ENCODE peak calls at places on chromosomes 12 and 14, in five cellular contexts. One of them, this sample, is unnamed. For H3K4me1 and H3K9me3, the result is how much of the 10 kb centered on the place peaks cover.

GRCh38 chr14:64970041-64970440 is 2.1 kb downstream of the RAB15 start:
- DNase-seq in Peyer's patch: no peak
- DNase-seq in right lobe of liver: no peak
- DNase-seq in OCI-LY7: no peak
- DNase-seq in GM23248: no peak
- DNase-seq in this sample: no peak

GRCh38 chr12:128729628-128730121 is 94.1 kb downstream of the SLC15A4 start:
- DNase-seq in Peyer's patch: no peak
- DNase-seq in OCI-LY7: no peak
- DNase-seq in GM23248: peak
- DNase-seq in right lobe of liver: no peak
- DNase-seq in this sample: no peak

GRCh38 chr12:54021432-54022013 is 6.7 kb upstream of the HOXC6 start:
- DNase-seq in right lobe of liver: no peak
- DNase-seq in OCI-LY7: peak
- DNase-seq in Peyer's patch: no peak
- DNase-seq in GM23248: peak
- DNase-seq in this sample: no peak

GRCh38 chr12:6790496-6791150 is 1.3 kb downstream of the CD4 start:
- DNase-seq in OCI-LY7: no peak
- DNase-seq in Peyer's patch: no peak
- DNase-seq in right lobe of liver: no peak
- DNase-seq in GM23248: no peak
- DNase-seq in this sample: no peak

GRCh38 chr14:77039285-77040058 is 11.0 kb upstream of the IRF2BPL start:
- DNase-seq in right lobe of liver: no peak
- DNase-seq in GM23248: peak
- DNase-seq in OCI-LY7: peak
- DNase-seq in Peyer's patch: no peak
- DNase-seq in this sample: no peak

GRCh38 chr14:92471919-92472318 is 41.7 kb upstream of the RIN3 start:
- DNase-seq in Peyer's patch: no peak
- DNase-seq in GM23248: peak
- DNase-seq in right lobe of liver: no peak
- DNase-seq in OCI-LY7: no peak
- DNase-seq in this sample: no peak

GRCh38 chr12:120961604-120962486 is 16.5 kb upstream of the HNF1A start:
- DNase-seq in GM23248: no peak
- DNase-seq in Peyer's patch: no peak
- DNase-seq in OCI-LY7: no peak
- DNase-seq in right lobe of liver: peak
- DNase-seq in this sample: no peak

GRCh38 chr14:72781476-72782181 is 112.3 kb downstream of the DPF3 start:
- DNase-seq in OCI-LY7: no peak
- DNase-seq in right lobe of liver: no peak
- DNase-seq in Peyer's patch: no peak
- DNase-seq in GM23248: peak
- DNase-seq in this sample: no peak

GRCh38 chr12:95574030-95574429 is 22.8 kb upstream of the USP44 start:
- DNase-seq in OCI-LY7: peak
- DNase-seq in Peyer's patch: peak
- DNase-seq in right lobe of liver: no peak
- DNase-seq in GM23248: no peak
- DNase-seq in this sample: no peak

GRCh38 chr14:23469906-23470403 is 452 bp downstream of the NGDN start:
- DNase-seq in GM23248: peak
- DNase-seq in right lobe of liver: no peak
- DNase-seq in OCI-LY7: no peak
- DNase-seq in Peyer's patch: no peak
- DNase-seq in this sample: no peak

GRCh38 chr14:58297412-58297761 is 968 bp upstream of the ARID4A start:
- DNase-seq in GM23248: peak
- DNase-seq in right lobe of liver: no peak
- DNase-seq in OCI-LY7: no peak
- DNase-seq in Peyer's patch: no peak
- DNase-seq in this sample: no peak

GRCh38 chr14:91403069-91403600 is 14.5 kb downstream of the CCDC88C start:
- DNase-seq in GM23248: no peak
- DNase-seq in OCI-LY7: no peak
- DNase-seq in Peyer's patch: no peak
- DNase-seq in right lobe of liver: no peak
- DNase-seq in this sample: no peak

GRCh38 chr12:9076733-9077575 is 38.8 kb downstream of the A2M start:
- DNase-seq in GM23248: no peak
- DNase-seq in OCI-LY7: no peak
- DNase-seq in right lobe of liver: no peak
- DNase-seq in Peyer's patch: no peak
- DNase-seq in this sample: no peak

GRCh38 chr12:95318071-95318545 is 100.5 kb downstream of the VEZT start:
- DNase-seq in Peyer's patch: no peak
- DNase-seq in right lobe of liver: no peak
- DNase-seq in GM23248: peak
- DNase-seq in OCI-LY7: no peak
- DNase-seq in this sample: no peak

GRCh38 chr14:88463318-88463717 is 77.9 kb downstream of the SPATA7 start:
- DNase-seq in right lobe of liver: no peak
- DNase-seq in GM23248: peak
- DNase-seq in Peyer's patch: no peak
- DNase-seq in OCI-LY7: peak
- DNase-seq in this sample: no peak

GRCh38 chr12:46212108-46212982 is 56.5 kb downstream of the SLC38A1 start:
- DNase-seq in right lobe of liver: no peak
- DNase-seq in OCI-LY7: no peak
- DNase-seq in GM23248: peak
- DNase-seq in Peyer's patch: no peak
- DNase-seq in this sample: no peak

GRCh38 chr12:46208370-46208769 is 60.5 kb downstream of the SLC38A1 start:
- DNase-seq in right lobe of liver: no peak
- DNase-seq in OCI-LY7: no peak
- DNase-seq in GM23248: no peak
- DNase-seq in Peyer's patch: no peak
- DNase-seq in this sample: no peak

GRCh38 chr12:46209165-46209564 is 59.7 kb downstream of the SLC38A1 start:
- DNase-seq in Peyer's patch: no peak
- DNase-seq in GM23248: peak
- DNase-seq in OCI-LY7: no peak
- DNase-seq in right lobe of liver: no peak
- DNase-seq in this sample: no peak

GRCh38 chr12:46210835-46211439 is 57.9 kb downstream of the SLC38A1 start:
- DNase-seq in GM23248: no peak
- DNase-seq in right lobe of liver: no peak
- DNase-seq in OCI-LY7: no peak
- DNase-seq in Peyer's patch: no peak
- DNase-seq in this sample: no peak

DNA sequence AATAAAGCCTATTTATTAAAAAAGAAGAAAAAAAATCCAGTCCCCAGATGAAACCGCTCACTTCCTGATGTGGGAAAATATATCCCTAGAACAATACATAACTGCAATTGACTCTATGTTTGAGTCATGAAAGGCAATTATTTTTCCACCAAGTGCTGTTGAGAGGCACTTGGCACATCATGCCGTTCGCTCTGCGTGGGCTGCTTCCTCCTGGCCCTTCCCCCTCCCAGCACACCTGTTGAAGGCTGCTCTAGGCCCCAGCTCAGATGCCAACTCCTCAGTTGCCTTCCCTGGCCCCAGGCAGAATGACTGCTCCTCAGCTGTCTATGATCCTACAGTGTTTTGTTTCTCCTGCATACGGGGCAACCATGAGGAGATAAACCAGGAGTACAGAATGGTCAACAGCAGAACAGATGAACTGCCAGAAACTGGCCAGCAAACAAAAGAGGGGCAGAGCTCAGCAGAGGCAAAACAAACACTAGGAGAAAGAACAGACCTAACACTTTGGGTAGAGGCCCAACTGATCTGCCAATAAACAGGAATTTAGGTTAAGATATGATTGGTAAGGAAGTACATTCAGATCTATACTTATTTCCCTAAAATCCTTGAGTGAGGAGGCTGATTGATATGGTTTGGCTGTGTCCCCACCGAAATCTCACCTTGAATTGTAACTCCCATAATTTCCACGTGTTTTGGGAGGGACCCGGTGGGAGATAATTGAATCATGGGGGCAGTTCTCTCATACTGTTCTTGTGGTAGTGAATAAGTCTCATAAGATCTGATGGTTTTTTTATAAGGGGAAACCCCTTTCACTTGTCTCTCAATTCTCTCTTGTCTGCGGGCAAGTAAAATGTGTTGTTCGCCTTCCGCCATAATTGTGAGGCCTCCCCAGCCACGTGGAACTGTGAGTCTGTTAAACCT is 58.7 kb downstream of the SLC38A1 start:
- DNase-seq in GM23248: no peak
- DNase-seq in Peyer's patch: peak
- DNase-seq in OCI-LY7: peak
- DNase-seq in right lobe of liver: peak
- DNase-seq in this sample: peak
- H3K4me1 ChIP-seq in GM23248: under half
- H3K4me1 ChIP-seq in Peyer's patch: under half
- H3K4me1 ChIP-seq in OCI-LY7: half or more
- H3K4me1 ChIP-seq in right lobe of liver: under half
- H3K4me1 ChIP-seq in this sample: under half

DNA sequence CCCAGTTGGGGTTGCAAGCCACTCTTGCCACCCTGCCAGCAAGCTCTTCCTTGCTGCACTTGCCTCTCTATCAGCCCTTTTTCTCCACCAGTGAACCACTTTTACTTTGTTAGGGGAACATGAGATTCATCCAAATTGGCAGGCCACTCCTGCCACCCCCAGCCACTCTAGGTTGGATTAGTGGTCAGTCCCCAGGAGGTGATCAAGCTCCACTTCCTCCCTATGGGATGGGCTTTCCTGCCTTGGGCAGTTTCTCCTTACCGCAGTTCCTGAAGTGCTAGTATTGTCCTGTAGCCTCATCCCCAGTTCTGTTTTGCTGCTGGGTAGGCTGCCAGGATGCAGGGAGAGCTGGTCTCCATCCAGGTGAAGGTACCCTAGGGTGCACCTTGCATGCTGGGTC is 104.5 kb downstream of the ALG10 start:
- DNase-seq in GM23248: no peak
- DNase-seq in OCI-LY7: no peak
- DNase-seq in right lobe of liver: no peak
- DNase-seq in Peyer's patch: no peak
- DNase-seq in this sample: no peak
- H3K4me3 ChIP-seq in GM23248: no peak
- H3K4me3 ChIP-seq in OCI-LY7: no peak
- H3K4me3 ChIP-seq in right lobe of liver: no peak
- H3K4me3 ChIP-seq in Peyer's patch: no peak
- H3K4me3 ChIP-seq in this sample: no peak

DNA sequence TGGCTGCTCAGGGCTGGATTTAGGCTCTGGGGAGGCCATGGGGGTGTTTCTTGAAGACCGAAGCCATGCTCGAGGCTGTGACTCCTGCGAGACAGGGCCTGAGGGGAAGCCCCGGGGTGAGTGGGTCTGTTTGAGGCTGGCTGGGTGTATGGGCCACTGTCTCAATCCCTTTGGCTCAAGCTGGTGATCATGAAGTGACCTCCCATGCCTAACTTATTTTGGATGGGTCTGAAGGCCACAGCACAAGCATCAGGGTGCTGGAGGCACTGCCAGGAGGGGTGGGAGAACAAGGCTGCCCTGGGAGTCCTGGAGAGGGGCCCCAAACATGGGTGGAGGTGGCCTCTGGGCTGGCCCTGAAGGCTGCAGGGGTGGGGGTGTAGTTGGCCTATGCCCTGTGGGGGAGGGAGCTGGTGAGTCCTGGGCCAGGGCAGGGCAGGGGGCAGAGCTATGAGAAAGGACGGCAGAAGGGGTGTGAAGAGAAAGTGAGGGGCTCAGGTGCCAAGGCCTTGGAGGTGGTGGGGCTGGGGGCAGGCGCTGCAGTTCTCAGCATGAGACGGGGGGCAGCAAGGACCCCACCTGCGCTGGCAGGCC is 100.9 kb downstream of the KIF26A start:
- DNase-seq in GM23248: no peak
- DNase-seq in OCI-LY7: no peak
- DNase-seq in right lobe of liver: no peak
- DNase-seq in Peyer's patch: no peak
- DNase-seq in this sample: peak
- H3K9me3 ChIP-seq in GM23248: under half
- H3K9me3 ChIP-seq in OCI-LY7: under half
- H3K9me3 ChIP-seq in right lobe of liver: under half
- H3K9me3 ChIP-seq in Peyer's patch: under half
- H3K9me3 ChIP-seq in this sample: under half

GRCh38 chr12:11667159-11667558 is 17.7 kb downstream of the ETV6 start:
- DNase-seq in Peyer's patch: no peak
- DNase-seq in OCI-LY7: no peak
- DNase-seq in right lobe of liver: no peak
- DNase-seq in GM23248: no peak
- DNase-seq in this sample: no peak
- H3K4me1 ChIP-seq in Peyer's patch: under half
- H3K4me1 ChIP-seq in OCI-LY7: under half
- H3K4me1 ChIP-seq in right lobe of liver: under half
- H3K4me1 ChIP-seq in GM23248: under half
- H3K4me1 ChIP-seq in this sample: under half

GRCh38 chr14:96390965-96391292 is 999 bp upstream of the AK7 start:
- DNase-seq in OCI-LY7: no peak
- DNase-seq in right lobe of liver: no peak
- DNase-seq in GM23248: no peak
- DNase-seq in Peyer's patch: no peak
- DNase-seq in this sample: no peak
- H3K4me3 ChIP-seq in OCI-LY7: peak
- H3K4me3 ChIP-seq in right lobe of liver: peak
- H3K4me3 ChIP-seq in GM23248: peak
- H3K4me3 ChIP-seq in Peyer's patch: peak
- H3K4me3 ChIP-seq in this sample: peak

DNA sequence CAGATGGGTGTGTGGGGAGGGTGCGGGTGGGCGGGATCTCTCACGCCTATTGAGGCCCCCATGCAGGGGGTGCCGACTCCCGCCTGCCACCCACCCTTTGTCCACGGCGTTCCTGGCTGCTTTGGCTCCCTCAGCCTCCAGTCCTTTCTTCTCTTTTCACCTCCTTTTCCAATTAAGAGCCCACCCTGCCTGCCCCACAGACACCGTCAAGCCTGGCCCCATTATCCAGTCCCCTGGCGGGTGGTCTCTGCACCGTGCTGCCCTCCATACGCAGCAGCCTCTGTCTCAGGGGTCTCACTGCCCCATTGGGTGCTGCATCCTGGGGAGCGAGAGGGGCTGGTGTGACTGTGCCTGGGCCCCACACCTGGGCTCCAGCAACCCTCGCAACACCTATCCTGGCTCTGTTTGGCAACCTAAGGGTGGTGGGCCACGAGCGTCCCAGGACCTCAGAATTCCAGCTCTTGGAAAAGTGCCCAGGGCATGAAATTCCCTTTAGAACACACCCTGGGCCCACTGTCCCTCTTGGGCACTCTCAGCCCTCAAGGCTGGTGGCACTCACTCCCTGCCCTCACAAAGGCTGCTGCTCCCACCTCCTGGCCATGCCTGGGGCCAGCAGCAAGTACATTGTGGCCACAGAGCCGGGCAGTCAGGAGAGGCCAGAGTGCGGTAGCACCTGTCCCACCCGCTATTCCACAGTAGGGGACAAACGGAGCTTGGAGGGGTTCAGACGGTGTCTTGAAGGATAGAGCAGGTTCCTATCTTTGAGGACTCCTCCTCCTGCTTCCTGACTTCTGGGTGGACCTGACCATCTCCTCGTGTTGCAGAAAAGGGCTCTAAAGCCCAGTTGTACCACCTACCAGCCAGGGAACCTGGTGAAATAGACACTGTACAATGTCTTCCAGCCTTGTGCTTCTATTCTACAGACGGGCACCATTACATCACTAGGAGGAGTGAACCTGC is 114.1 kb downstream of the KIF26A start:
- DNase-seq in OCI-LY7: no peak
- DNase-seq in right lobe of liver: no peak
- DNase-seq in Peyer's patch: no peak
- DNase-seq in GM23248: no peak
- DNase-seq in this sample: no peak
- H3K9me3 ChIP-seq in OCI-LY7: under half
- H3K9me3 ChIP-seq in right lobe of liver: under half
- H3K9me3 ChIP-seq in Peyer's patch: under half
- H3K9me3 ChIP-seq in GM23248: under half
- H3K9me3 ChIP-seq in this sample: under half

This sample was measured in pancreas.